ENCODE peak calls at places on chromosomes 6 and 20, in eight cellular contexts. X is NCI-H2029; E is GM06990; Z is HS-27A; T is stimulated activated CD4-positive, alpha-beta T cell treated with anti-CD3 and anti-CD28 coated beads, Interleukin-15, amount 100 ng/mL, for 1 hour; A is GM20000; U is right cardiac atrium; J is HuH-7.5. V is an unnamed sample.

GRCh38 chr6:132392792-132393191 is 8.5 kb downstream of the MOXD1 start:
- DNase-seq in X (no peak), E (no peak), Z (no peak), T (no peak), A (no peak), U (no peak), J (peak; percentile 33), V (no peak)

GRCh38 chr20:21571841-21572690 is 58.2 kb upstream of the NKX2-2 start:
- DNase-seq in X (no peak), E (no peak), Z (no peak), T (no peak), A (peak; percentile 37), U (no peak), J (no peak), V (no peak)

GRCh38 chr6:11076540-11076939 is 17.1 kb upstream of the SMIM13 start:
- DNase-seq in X (no peak), E (no peak), Z (no peak), T (no peak), A (no peak), U (no peak), J (no peak), V (no peak)

GRCh38 chr20:10242166-10242565 is 23.5 kb downstream of the SNAP25 start:
- DNase-seq in X (no peak), E (no peak), Z (no peak), T (no peak), A (no peak), U (no peak), J (no peak), V (no peak)

GRCh38 chr6:132511159-132511835 is 1.6 kb downstream of the STX7 start:
- DNase-seq in X (no peak), E (no peak), Z (no peak), T (no peak), A (peak; percentile 27), U (no peak), J (no peak), V (no peak)

GRCh38 chr6:219641-220198 is 72.6 kb upstream of the DUSP22 start:
- DNase-seq in X (no peak), E (peak; percentile 74), Z (no peak), T (no peak), A (no peak), U (peak; percentile 87), J (peak; percentile 45), V (no peak)

GRCh38 chr6:130178692-130179091 is 44.1 kb downstream of the SAMD3 start:
- DNase-seq in X (no peak), E (no peak), Z (peak; percentile 92), T (no peak), A (no peak), U (no peak), J (no peak), V (no peak)

GRCh38 chr20:35387334-35387733 is 24.4 kb downstream of the UQCC1 start:
- DNase-seq in X (no peak), E (no peak), Z (peak; percentile 52), T (no peak), A (no peak), U (no peak), J (no peak), V (no peak)

GRCh38 chr6:149974825-149975224 is 11.1 kb downstream of the ULBP1 start:
- DNase-seq in X (no peak), E (no peak), Z (no peak), T (no peak), A (no peak), U (no peak), J (no peak), V (no peak)

GRCh38 chr6:104887350-104887749 is 27.6 kb upstream of the HACE1 start:
- DNase-seq in X (no peak), E (no peak), Z (no peak), T (no peak), A (peak; percentile 13), U (no peak), J (peak; percentile 15), V (no peak)

GRCh38 chr6:20483902-20484497 is 50.3 kb upstream of the CDKAL1 start:
- DNase-seq in X (no peak), E (no peak), Z (no peak), T (no peak), A (no peak), U (no peak), J (no peak), V (no peak)

GRCh38 chr6:11706186-11706585 is 72.4 kb downstream of the ADTRP start:
- DNase-seq in X (no peak), E (no peak), Z (no peak), T (no peak), A (no peak), U (no peak), J (no peak), V (no peak)

GRCh38 chr6:162421004-162421403 is 306.6 kb downstream of the PRKN start:
- DNase-seq in X (no peak), E (no peak), Z (no peak), T (no peak), A (no peak), U (no peak), J (no peak), V (no peak)

GRCh38 chr6:81985191-81985590 is 232.7 kb upstream of the TENT5A start:
- DNase-seq in X (no peak), E (no peak), Z (no peak), T (no peak), A (no peak), U (no peak), J (no peak), V (no peak)

GRCh38 chr6:79841577-79842381 is 105.6 kb downstream of the ELOVL4 start:
- DNase-seq in X (no peak), E (no peak), Z (no peak), T (no peak), A (no peak), U (no peak), J (no peak), V (no peak)

GRCh38 chr6:1190361-1190760 is 121.5 kb upstream of the FOXQ1 start:
- DNase-seq in X (peak; percentile 94), E (no peak), Z (peak; percentile 74), T (no peak), A (no peak), U (no peak), J (no peak), V (no peak)

GRCh38 chr6:4848382-4849068 is 72.3 kb downstream of the CDYL start:
- DNase-seq in X (no peak), E (no peak), Z (no peak), T (no peak), A (peak; percentile 21), U (no peak), J (no peak), V (no peak)

GRCh38 chr6:41214559-41215238 is 13.4 kb upstream of the TREML4 start:
- DNase-seq in X (no peak), E (no peak), Z (no peak), T (no peak), A (no peak), U (no peak), J (no peak), V (no peak)

GRCh38 chr20:54633903-54634302 is 158.5 kb downstream of the DOK5 start:
- DNase-seq in X (no peak), E (peak; percentile 62), Z (no peak), T (no peak), A (peak; percentile 71), U (no peak), J (no peak), V (peak; percentile 57)

GRCh38 chr6:116564921-116565872 is 6.1 kb upstream of the RWDD1 start:
- DNase-seq in X (peak; percentile 75), E (peak; percentile 14), Z (no peak), T (no peak), A (no peak), U (peak; percentile 72), J (no peak), V (no peak)

GRCh38 chr6:110874880-110875547 is 429 bp downstream of the AMD1 start:
- DNase-seq in X (peak; percentile 18), E (peak; percentile 74), Z (peak; percentile 23), T (peak; percentile 30), A (peak; percentile 35), U (peak; percentile 80), J (no peak), V (no peak)

GRCh38 chr6:119881416-119881815 is 531.9 kb upstream of the MAN1A1 start:
- DNase-seq in X (no peak), E (no peak), Z (no peak), T (no peak), A (no peak), U (no peak), J (no peak), V (no peak)

GRCh38 chr6:119156742-119157494 is 78.5 kb upstream of the FAM184A start:
- DNase-seq in X (no peak), E (no peak), Z (no peak), T (no peak), A (no peak), U (peak; percentile 60), J (no peak), V (no peak)

GRCh38 chr6:160790028-160790792 is 88.2 kb downstream of the PLG start:
- DNase-seq in X (no peak), E (peak; percentile 44), Z (no peak), T (no peak), A (no peak), U (no peak), J (no peak), V (no peak)

GRCh38 chr6:7887278-7887991 is 23.2 kb downstream of the TXNDC5 start:
- DNase-seq in X (no peak), E (no peak), Z (no peak), T (no peak), A (no peak), U (no peak), J (no peak), V (no peak)

GRCh38 chr6:99184696-99185095 is 164.8 kb downstream of the FAXC start:
- DNase-seq in X (no peak), E (no peak), Z (no peak), T (no peak), A (no peak), U (no peak), J (no peak), V (no peak)

GRCh38 chr20:5127859-5128409 is 1.1 kb downstream of the CDS2 start:
- DNase-seq in X (no peak), E (no peak), Z (no peak), T (no peak), A (no peak), U (no peak), J (no peak), V (no peak)

GRCh38 chr20:25032478-25033183 is 25.3 kb downstream of the ACSS1 start:
- DNase-seq in X (no peak), E (no peak), Z (no peak), T (no peak), A (no peak), U (peak; percentile 92), J (no peak), V (no peak)

GRCh38 chr6:72418495-72418894 is 203.4 kb upstream of the KCNQ5 start:
- DNase-seq in X (no peak), E (no peak), Z (peak; percentile 59), T (no peak), A (no peak), U (no peak), J (no peak), V (no peak)

GRCh38 chr6:32888576-32888975 is 34.6 kb downstream of the PSMB9 start:
- DNase-seq in X (no peak), E (no peak), Z (no peak), T (no peak), A (no peak), U (no peak), J (no peak), V (no peak)